ENCODE peak calls at places on chromosomes 16 and 17, in eight cellular contexts. X is naive B cell, K is iPS-NIHi11, N is SK-MEL-5, P is HS-27A, M is stromal cell of bone marrow, G is heart right ventricle, S is AG10803. C is an unnamed sample.

GRCh38 chr16:84229421-84229820 is 10.4 kb downstream of the KCNG4 start:
- DNase-seq in X (no peak), K (no peak), N (no peak), P (no peak), M (no peak), G (no peak), S (no peak), C (no peak)

GRCh38 chr16:85524630-85525463 is 88.3 kb upstream of the GSE1 start:
- DNase-seq in X (peak), K (no peak), N (no peak), P (no peak), M (peak), G (peak), S (peak), C (peak)

GRCh38 chr17:80516533-80516932 is 28.1 kb upstream of the RPTOR start:
- DNase-seq in X (no peak), K (no peak), N (no peak), P (no peak), M (no peak), G (no peak), S (no peak), C (no peak)

GRCh38 chr17:29844339-29845048 is 85.5 kb downstream of the SSH2 start:
- DNase-seq in X (no peak), K (no peak), N (peak), P (no peak), M (no peak), G (no peak), S (no peak), C (peak)

GRCh38 chr17:62792122-62792800 is 15.9 kb downstream of the MARCHF10 start:
- DNase-seq in X (no peak), K (no peak), N (peak), P (peak), M (peak), G (no peak), S (peak), C (no peak)

GRCh38 chr16:88387177-88387576 is 4.4 kb downstream of the ZNF469 start:
- DNase-seq in X (no peak), K (no peak), N (no peak), P (no peak), M (no peak), G (no peak), S (peak), C (no peak)

GRCh38 chr17:29347831-29348281 is 42.3 kb upstream of the TAOK1 start:
- DNase-seq in X (no peak), K (no peak), N (no peak), P (no peak), M (peak), G (no peak), S (peak), C (peak)

GRCh38 chr16:50306287-50306686 is 39.9 kb downstream of the ADCY7 start:
- DNase-seq in X (no peak), K (no peak), N (no peak), P (no peak), M (no peak), G (no peak), S (no peak), C (no peak)

GRCh38 chr17:80261159-80261894 is 675 bp downstream of the RNF213 start:
- DNase-seq in X (peak), K (peak), N (peak), P (no peak), M (no peak), G (peak), S (peak), C (peak)

GRCh38 chr17:60401819-60402218 is 9.9 kb upstream of the USP32 start:
- DNase-seq in X (no peak), K (no peak), N (no peak), P (no peak), M (no peak), G (no peak), S (no peak), C (no peak)

GRCh38 chr17:44204453-44204882 is 4.8 kb upstream of the ATXN7L3 start:
- DNase-seq in X (no peak), K (no peak), N (no peak), P (no peak), M (peak), G (no peak), S (peak), C (no peak)

GRCh38 chr17:16934133-16934795 is 37.7 kb downstream of the TNFRSF13B start:
- DNase-seq in X (no peak), K (no peak), N (no peak), P (no peak), M (no peak), G (no peak), S (no peak), C (no peak)

GRCh38 chr17:30720013-30720471 is 104.5 kb downstream of the CRLF3 start:
- DNase-seq in X (no peak), K (no peak), N (no peak), P (no peak), M (no peak), G (no peak), S (no peak), C (no peak)

GRCh38 chr16:27317320-27317719 is 3.5 kb downstream of the IL4R start:
- DNase-seq in X (no peak), K (no peak), N (no peak), P (no peak), M (no peak), G (no peak), S (no peak), C (no peak)

GRCh38 chr17:81039854-81040758 is 5.2 kb downstream of the BAIAP2 start:
- DNase-seq in X (no peak), K (no peak), N (no peak), P (no peak), M (no peak), G (no peak), S (peak), C (peak)

GRCh38 chr17:82942166-82943130 is 102.6 kb upstream of the ZNF750 start:
- DNase-seq in X (no peak), K (no peak), N (no peak), P (no peak), M (no peak), G (peak), S (no peak), C (no peak)

GRCh38 chr17:69240201-69240600 is 11.6 kb upstream of the ABCA10 start:
- DNase-seq in X (no peak), K (no peak), N (peak), P (no peak), M (no peak), G (no peak), S (no peak), C (no peak)

GRCh38 chr16:78127130-78127529 is 27.7 kb downstream of the WWOX start:
- DNase-seq in X (no peak), K (no peak), N (no peak), P (peak), M (peak), G (no peak), S (peak), C (peak)

GRCh38 chr17:74524751-74525725 is 6.2 kb downstream of the CD300LB start:
- DNase-seq in X (no peak), K (peak), N (no peak), P (no peak), M (no peak), G (no peak), S (no peak), C (no peak)

GRCh38 chr17:78995761-78996451 is 13.7 kb downstream of the CANT1 start:
- DNase-seq in X (no peak), K (peak), N (no peak), P (no peak), M (no peak), G (no peak), S (no peak), C (no peak)

GRCh38 chr17:9150407-9151090 is 129.2 kb downstream of the NTN1 start:
- DNase-seq in X (no peak), K (peak), N (no peak), P (no peak), M (no peak), G (no peak), S (peak), C (no peak)

C was measured in A673.